ENCODE peak calls at places on chromosomes 4 and X, in five cellular contexts. One of them, this sample, is unnamed.

GRCh38 chrX:49071877-49072711 is 1.7 kb downstream of the PRAF2 start:
- DNase-seq in adrenal gland: peak; percentile 82
- DNase-seq in NCI-H774: no peak
- DNase-seq in AG08395: peak; percentile 64
- DNase-seq in WTC11: peak; percentile 76
- DNase-seq in this sample: no peak

GRCh38 chrX:2261838-2262678 is 238.7 kb downstream of the DHRSX start:
- DNase-seq in adrenal gland: no peak
- DNase-seq in NCI-H774: no peak
- DNase-seq in AG08395: no peak
- DNase-seq in WTC11: no peak
- DNase-seq in this sample: no peak

GRCh38 chr4:40196724-40197281 is at the start of gene RHOH:
- DNase-seq in adrenal gland: peak; percentile 12
- DNase-seq in NCI-H774: no peak
- DNase-seq in AG08395: no peak
- DNase-seq in WTC11: no peak
- DNase-seq in this sample: no peak

GRCh38 chr4:56240554-56241190 is 146.6 kb downstream of the AASDH start:
- DNase-seq in adrenal gland: no peak
- DNase-seq in NCI-H774: no peak
- DNase-seq in AG08395: no peak
- DNase-seq in WTC11: no peak
- DNase-seq in this sample: no peak

GRCh38 chrX:23980063-23980462 is 46.9 kb downstream of the KLHL15 start:
- DNase-seq in adrenal gland: no peak
- DNase-seq in NCI-H774: no peak
- DNase-seq in AG08395: no peak
- DNase-seq in WTC11: no peak
- DNase-seq in this sample: no peak

GRCh38 chr4:185587444-185588161 is 52.3 kb upstream of the PDLIM3 start:
- DNase-seq in adrenal gland: no peak
- DNase-seq in NCI-H774: no peak
- DNase-seq in AG08395: no peak
- DNase-seq in WTC11: peak; percentile 80
- DNase-seq in this sample: peak; percentile 24

GRCh38 chrX:122119361-122119760 is 1064.7 kb upstream of the GRIA3 start:
- DNase-seq in adrenal gland: no peak
- DNase-seq in NCI-H774: no peak
- DNase-seq in AG08395: no peak
- DNase-seq in WTC11: no peak
- DNase-seq in this sample: no peak

GRCh38 chrX:18146954-18147353 is 73.7 kb downstream of the BEND2 start:
- DNase-seq in adrenal gland: peak; percentile 10
- DNase-seq in NCI-H774: no peak
- DNase-seq in AG08395: peak; percentile 8
- DNase-seq in WTC11: peak; percentile 17
- DNase-seq in this sample: no peak

GRCh38 chrX:103343105-103343504 is 13.1 kb downstream of the TCEAL7 start:
- DNase-seq in adrenal gland: peak; percentile 34
- DNase-seq in NCI-H774: no peak
- DNase-seq in AG08395: peak; percentile 39
- DNase-seq in WTC11: peak; percentile 27
- DNase-seq in this sample: peak; percentile 21

GRCh38 chrX:50448565-50448964 is 22.1 kb downstream of the DGKK start:
- DNase-seq in adrenal gland: no peak
- DNase-seq in NCI-H774: no peak
- DNase-seq in AG08395: no peak
- DNase-seq in WTC11: peak; percentile 48
- DNase-seq in this sample: no peak

GRCh38 chr4:180695851-180696250 is 1547.4 kb upstream of the TENM3 start:
- DNase-seq in adrenal gland: no peak
- DNase-seq in NCI-H774: no peak
- DNase-seq in AG08395: no peak
- DNase-seq in WTC11: no peak
- DNase-seq in this sample: no peak

GRCh38 chr4:92305878-92306520 is 2.2 kb downstream of the GRID2 start:
- DNase-seq in adrenal gland: no peak
- DNase-seq in NCI-H774: no peak
- DNase-seq in AG08395: no peak
- DNase-seq in WTC11: peak; percentile 42
- DNase-seq in this sample: no peak

GRCh38 chr4:95087657-95088455 is 330.1 kb downstream of the BMPR1B start:
- DNase-seq in adrenal gland: no peak
- DNase-seq in NCI-H774: no peak
- DNase-seq in AG08395: no peak
- DNase-seq in WTC11: no peak
- DNase-seq in this sample: no peak

GRCh38 chr4:110049951-110050925 is 137.6 kb downstream of the EGF start:
- DNase-seq in adrenal gland: peak; percentile 40
- DNase-seq in NCI-H774: no peak
- DNase-seq in AG08395: peak; percentile 60
- DNase-seq in WTC11: peak; percentile 59
- DNase-seq in this sample: no peak

GRCh38 chrX:21166302-21166982 is 207.8 kb upstream of the CNKSR2 start:
- DNase-seq in adrenal gland: no peak
- DNase-seq in NCI-H774: no peak
- DNase-seq in AG08395: peak; percentile 17
- DNase-seq in WTC11: no peak
- DNase-seq in this sample: no peak